ENCODE peak calls at places on chromosomes 1 and 21, in nine cellular contexts. P, F, U, K, E, G, A, V and R are unnamed samples.

GRCh38 chr1:12047120-12047876 is 15.8 kb upstream of the TNFRSF8 start:
- DNase-seq in E (peak; percentile 31), K (peak; percentile 25), V (no peak), P (peak; percentile 95), U (no peak), F (no peak), A (no peak), G (no peak), R (no peak)

GRCh38 chr1:51234721-51235425 is 1.2 kb upstream of the RNF11 start:
- DNase-seq in A (peak; percentile 82), U (peak; percentile 73), V (peak; percentile 83), P (peak; percentile 95), K (peak; percentile 60), F (no peak), E (no peak), G (peak; percentile 24), R (peak; percentile 76)

GRCh38 chr1:219876798-219877209 is 51.6 kb downstream of the SLC30A10 start:
- DNase-seq in F (peak; percentile 37), E (no peak), U (no peak), P (peak; percentile 2), A (no peak), G (no peak), V (no peak), K (no peak), R (peak; percentile 6)

GRCh38 chr1:197465528-197466205 is 197.6 kb downstream of the CRB1 start:
- DNase-seq in K (no peak), P (no peak), E (no peak), G (no peak), F (no peak), U (no peak), V (no peak), A (no peak), R (no peak)

GRCh38 chr1:237444120-237444790 is 402.3 kb downstream of the RYR2 start:
- DNase-seq in U (no peak), F (no peak), E (no peak), K (no peak), A (no peak), P (no peak), G (no peak), V (no peak), R (no peak)

GRCh38 chr1:23393706-23394105 is 24.1 kb upstream of the ZNF436 start:
- DNase-seq in G (no peak), P (no peak), V (peak; percentile 70), F (peak; percentile 71), E (peak; percentile 61), A (peak; percentile 42), U (no peak), K (peak; percentile 56), R (peak; percentile 43)

GRCh38 chr1:215001419-215002021 is 81.0 kb upstream of the KCNK2 start:
- DNase-seq in P (peak; percentile 84), V (no peak), A (no peak), K (no peak), F (no peak), U (no peak), E (no peak), G (no peak), R (peak; percentile 87)

GRCh38 chr21:41975391-41976272 is 21.8 kb upstream of the C2CD2 start:
- DNase-seq in A (no peak), F (no peak), E (no peak), G (no peak), P (no peak), K (no peak), V (no peak), U (peak; percentile 13), R (no peak)

GRCh38 chr1:31792541-31792940 is 23.3 kb downstream of the SPOCD1 start:
- DNase-seq in E (no peak), A (no peak), P (no peak), K (no peak), V (no peak), F (no peak), U (no peak), G (no peak), R (no peak)

GRCh38 chr1:37480581-37481288 is 6.4 kb downstream of the ZC3H12A start:
- DNase-seq in V (no peak), K (no peak), A (no peak), E (no peak), F (no peak), U (peak; percentile 20), G (no peak), P (no peak), R (no peak)

GRCh38 chr1:1001057-1001630 is 1.2 kb upstream of the HES4 start:
- DNase-seq in V (no peak), P (no peak), F (no peak), U (peak; percentile 30), K (no peak), A (no peak), G (no peak), E (no peak), R (no peak)

GRCh38 chr1:226407497-226408284 is at the start of gene PARP1:
- DNase-seq in U (peak; percentile 85), A (peak; percentile 91), P (peak; percentile 96), K (peak; percentile 70), F (peak; percentile 80), V (peak; percentile 96), E (peak; percentile 73), G (peak; percentile 73), R (peak; percentile 83)

GRCh38 chr1:226723640-226724532 is 15.2 kb downstream of the ITPKB start:
- DNase-seq in F (peak; percentile 82), P (no peak), U (no peak), V (no peak), E (peak; percentile 68), G (no peak), A (no peak), K (peak; percentile 75), R (peak; percentile 47)

GRCh38 chr1:21703318-21703963 is 34.3 kb upstream of the RAP1GAP start:
- DNase-seq in G (no peak), A (no peak), V (no peak), K (peak; percentile 80), U (no peak), P (peak; percentile 50), E (peak; percentile 61), F (peak; percentile 89), R (peak; percentile 35)

GRCh38 chr1:161484613-161485012 is 20.6 kb upstream of the FCGR2A start:
- DNase-seq in U (no peak), G (no peak), V (no peak), K (no peak), A (no peak), F (no peak), E (no peak), P (peak; percentile 19), R (no peak)

GRCh38 chr21:34367320-34367935 is 3.6 kb downstream of the KCNE2 start:
- DNase-seq in A (peak; percentile 63), U (peak; percentile 50), P (peak; percentile 68), F (peak; percentile 88), V (peak; percentile 65), G (no peak), E (peak; percentile 74), K (peak; percentile 64), R (peak; percentile 90)

DNA sequence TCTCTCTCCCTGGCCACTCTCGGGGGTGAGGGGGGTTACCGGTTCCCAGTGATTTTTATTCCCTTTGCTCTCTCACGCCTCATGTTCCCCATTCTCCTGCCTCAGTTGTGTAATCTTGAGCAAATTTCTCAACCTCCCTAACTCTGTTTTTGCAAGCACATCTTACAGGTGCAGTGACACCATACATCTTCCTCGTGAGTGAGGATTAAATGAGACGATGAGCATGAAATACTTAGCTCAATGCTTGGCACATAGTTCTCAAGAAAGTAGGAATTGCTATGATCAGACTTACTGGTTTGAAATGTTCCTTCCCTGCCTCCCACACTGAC is 2.0 kb upstream of the TNFRSF9 start:
- DNase-seq in E (no peak), F (no peak), P (no peak), K (no peak), A (no peak), U (no peak), V (peak; percentile 66), G (no peak), R (no peak)
- H3K4me3 ChIP-seq in E (no peak overlapping the region), F (no peak overlapping the region), P (no peak overlapping the region), K (no peak overlapping the region), A (no peak overlapping the region), U (no peak overlapping the region), V (peak overlapping the region; percentile 61), G (peak overlapping the region; percentile 34), R (no peak overlapping the region)

DNA sequence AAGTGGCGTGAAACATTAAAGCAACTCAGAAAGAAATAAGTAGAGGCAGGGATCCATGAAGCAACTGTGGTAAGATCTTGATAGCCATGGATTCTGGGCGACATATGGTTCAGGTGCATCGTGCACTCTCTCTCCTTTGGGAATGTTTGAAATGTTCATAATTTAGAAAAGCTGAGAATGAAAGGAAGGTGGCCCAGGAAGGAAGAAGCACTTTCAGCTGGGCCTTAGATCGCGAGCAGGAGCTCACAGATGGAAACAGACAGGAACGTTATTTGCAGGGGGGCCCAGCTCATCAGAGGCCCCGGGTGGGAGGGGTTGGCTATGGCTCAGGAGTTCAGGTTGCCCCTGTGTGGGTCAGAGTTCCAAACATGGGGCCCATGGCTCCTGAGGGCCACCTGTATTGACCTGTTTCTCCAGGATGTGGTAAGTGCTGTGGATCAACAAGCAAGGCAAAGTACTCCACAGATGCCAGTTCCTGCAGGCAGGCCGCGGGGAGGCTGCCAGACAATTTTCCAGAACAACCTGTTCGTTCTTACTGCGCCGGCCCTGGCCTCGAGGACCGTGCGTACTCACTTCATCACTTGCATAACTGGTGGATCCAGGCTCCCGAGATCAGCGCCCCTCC is 253.2 kb downstream of the TOMM20 start:
- DNase-seq in U (no peak), P (no peak), A (no peak), V (no peak), E (no peak), G (no peak), F (no peak), K (no peak), R (peak; percentile 75)
- TF ChIP-seq CTCF in U (no peak), P (no peak), A (no peak), V (no peak), E (no peak), G (no peak), F (no peak), K (no peak), R (no peak)

DNA sequence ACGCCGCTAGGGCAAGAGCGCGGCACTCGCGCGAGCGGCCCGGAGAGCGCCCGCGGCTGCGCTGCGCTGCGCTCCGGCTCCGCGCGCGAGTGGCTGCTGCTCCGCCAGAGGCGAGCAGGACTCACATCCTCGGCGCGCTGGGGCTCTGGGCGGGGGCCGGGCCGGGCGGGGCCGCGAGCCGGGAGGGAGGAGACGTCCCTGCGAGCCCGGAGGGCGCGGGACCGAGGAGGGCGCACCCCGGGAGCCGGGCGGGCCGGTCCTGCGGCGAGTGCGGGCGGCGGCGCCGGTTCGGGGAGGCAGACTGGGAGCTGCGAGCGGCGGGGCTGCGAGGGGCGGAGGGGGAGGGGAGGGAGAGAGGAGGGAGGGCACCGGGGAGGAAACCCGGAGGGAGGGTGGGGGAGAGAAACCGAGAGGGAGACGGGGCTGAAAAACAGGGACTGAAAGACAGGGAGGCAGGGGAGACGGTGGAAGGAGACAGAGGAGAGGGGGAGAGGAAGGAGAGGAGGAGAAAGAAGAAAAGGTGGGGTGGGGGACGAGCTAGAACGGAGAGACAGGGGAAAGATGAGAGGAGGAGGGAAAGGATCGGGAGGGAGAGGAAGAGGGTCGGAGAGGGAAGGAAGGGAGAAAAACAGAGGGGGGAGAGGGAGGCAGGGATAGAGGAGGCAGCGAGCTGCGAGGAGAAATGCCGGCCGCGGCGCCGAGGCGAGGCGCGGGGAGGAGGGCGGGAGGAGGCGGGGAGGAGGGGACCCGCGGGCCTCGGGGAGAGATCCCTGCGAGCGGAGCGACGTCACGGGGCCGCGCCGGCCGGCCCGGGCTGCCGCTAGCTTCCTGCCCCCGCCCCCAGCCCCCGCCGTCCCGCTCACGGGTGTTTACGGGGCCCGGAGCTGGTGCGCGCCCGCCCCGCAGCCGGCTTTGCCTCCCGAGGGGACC is at the start of gene CAMK2N1:
- DNase-seq in G (no peak), F (peak; percentile 58), A (peak; percentile 58), U (peak; percentile 82), K (no peak), V (peak; percentile 81), P (no peak), E (peak; percentile 76), R (peak; percentile 79)
- H3K4me3 ChIP-seq in G (peak within 1 kb of the TSS; percentile 67), F (peak within 1 kb of the TSS; percentile 79), A (peak within 1 kb of the TSS; percentile 61), U (peak within 1 kb of the TSS; percentile 85), K (peak within 1 kb of the TSS; percentile 70), V (peak within 1 kb of the TSS; percentile 75), P (no peak within 1 kb of the TSS), E (peak within 1 kb of the TSS; percentile 77), R (peak within 1 kb of the TSS; percentile 70)

GRCh38 chr1:2229032-2229920 is 1.2 kb downstream of the SKI start:
- DNase-seq in V (peak; percentile 82), G (no peak), A (peak; percentile 55), K (no peak), E (peak; percentile 93), F (peak; percentile 78), P (peak; percentile 85), U (peak; percentile 68), R (peak; percentile 52)
- TF ChIP-seq CTCF in V (no peak), G (no peak), A (no peak), K (no peak), E (no peak), F (no peak), P (peak; percentile 3), U (no peak), R (no peak)